ENCODE peak calls at places on chromosomes 13 and 19, in six cellular contexts. Y is AG09319; L is upper lobe of right lung; W is activated CD8-positive, alpha-beta T cell treated with anti-CD3 and anti-CD28 coated beads for 36 hours; V is uterus; N is ovary. E is an unnamed sample.

GRCh38 chr19:38070573-38070972 is 153.4 kb downstream of the DPF1 start:
- DNase-seq in Y (peak), L (no peak), W (no peak), V (no peak), N (no peak), E (no peak)

GRCh38 chr13:92355213-92355612 is 871.4 kb upstream of the GPC6 start:
- DNase-seq in Y (no peak), L (no peak), W (no peak), V (no peak), N (no peak), E (peak)

GRCh38 chr19:18895038-18895827 is 725 bp downstream of the CERS1 start:
- DNase-seq in Y (no peak), L (no peak), W (peak), V (no peak), N (peak), E (peak)

GRCh38 chr13:29859971-29860370 is 9.6 kb upstream of the UBL3 start:
- DNase-seq in Y (no peak), L (no peak), W (no peak), V (no peak), N (no peak), E (no peak)

GRCh38 chr19:18321729-18322091 is 1.2 kb downstream of the LSM4 start:
- DNase-seq in Y (no peak), L (no peak), W (peak), V (no peak), N (no peak), E (no peak)

GRCh38 chr13:94968040-94968756 is 255.9 kb upstream of the SOX21 start:
- DNase-seq in Y (no peak), L (no peak), W (peak), V (no peak), N (peak), E (peak)

GRCh38 chr13:74325106-74325505 is 190.9 kb upstream of the KLF12 start:
- DNase-seq in Y (peak), L (no peak), W (no peak), V (no peak), N (peak), E (no peak)

GRCh38 chr19:45097776-45098520 is 5.0 kb downstream of the PPP1R37 start:
- DNase-seq in Y (peak), L (peak), W (no peak), V (peak), N (peak), E (no peak)

GRCh38 chr13:76012091-76012721 is 376.1 kb downstream of the LMO7 start:
- DNase-seq in Y (no peak), L (no peak), W (no peak), V (no peak), N (no peak), E (no peak)

GRCh38 chr13:59501004-59501403 is 662.7 kb downstream of the DIAPH3 start:
- DNase-seq in Y (no peak), L (no peak), W (no peak), V (no peak), N (no peak), E (no peak)

GRCh38 chr19:22882797-22883196 is 50.7 kb downstream of the ZNF723 start:
- DNase-seq in Y (no peak), L (no peak), W (no peak), V (no peak), N (no peak), E (no peak)

GRCh38 chr19:35080613-35081170 is 34.9 kb upstream of the FXYD3 start:
- DNase-seq in Y (no peak), L (no peak), W (no peak), V (no peak), N (no peak), E (no peak)

GRCh38 chr13:75307370-75307984 is 174.5 kb downstream of the TBC1D4 start:
- DNase-seq in Y (no peak), L (no peak), W (no peak), V (no peak), N (no peak), E (no peak)

GRCh38 chr13:60654405-60654804 is 257.4 kb downstream of the TDRD3 start:
- DNase-seq in Y (no peak), L (no peak), W (no peak), V (peak), N (no peak), E (peak)

GRCh38 chr19:39297931-39298634 is 1.9 kb downstream of the IFNL1 start:
- DNase-seq in Y (no peak), L (peak), W (peak), V (no peak), N (no peak), E (no peak)

GRCh38 chr13:35649162-35649561 is 172.7 kb upstream of the MAB21L1 start:
- DNase-seq in Y (no peak), L (no peak), W (no peak), V (no peak), N (no peak), E (no peak)

GRCh38 chr19:45499196-45500180 is 1.2 kb downstream of the PPM1N start:
- DNase-seq in Y (no peak), L (peak), W (peak), V (no peak), N (no peak), E (peak)

GRCh38 chr13:112741835-112742570 is 52.2 kb downstream of the ATP11A start:
- DNase-seq in Y (no peak), L (peak), W (no peak), V (no peak), N (peak), E (no peak)

GRCh38 chr19:38182536-38183210 is 41.3 kb downstream of the DPF1 start:
- DNase-seq in Y (no peak), L (no peak), W (no peak), V (no peak), N (no peak), E (no peak)

GRCh38 chr13:114089751-114090400 is 42.5 kb downstream of the RASA3 start:
- DNase-seq in Y (no peak), L (peak), W (no peak), V (no peak), N (no peak), E (no peak)

GRCh38 chr13:112204881-112205327 is 138.0 kb downstream of the SOX1 start:
- DNase-seq in Y (no peak), L (no peak), W (no peak), V (no peak), N (no peak), E (no peak)

GRCh38 chr13:28684257-28684656 is 25.3 kb downstream of the POMP start:
- DNase-seq in Y (no peak), L (peak), W (no peak), V (no peak), N (no peak), E (peak)

GRCh38 chr19:23770672-23771250 is 12.1 kb upstream of the ZNF681 start:
- DNase-seq in Y (no peak), L (no peak), W (no peak), V (no peak), N (no peak), E (no peak)

GRCh38 chr13:102870677-102871415 is 25.0 kb downstream of the ERCC5 start:
- DNase-seq in Y (no peak), L (no peak), W (peak), V (peak), N (peak), E (peak)

GRCh38 chr13:75600371-75600770 is 35.8 kb upstream of the LMO7 start:
- DNase-seq in Y (no peak), L (no peak), W (no peak), V (no peak), N (no peak), E (no peak)

GRCh38 chr13:97257800-97258799 is 36.0 kb downstream of the MBNL2 start:
- DNase-seq in Y (peak), L (no peak), W (peak), V (peak), N (no peak), E (peak)

GRCh38 chr13:97223711-97224461 is 1.8 kb downstream of the MBNL2 start:
- DNase-seq in Y (peak), L (no peak), W (peak), V (peak), N (peak), E (peak)

GRCh38 chr13:24606486-24607170 is 73.6 kb upstream of the ATP12A start:
- DNase-seq in Y (no peak), L (no peak), W (no peak), V (no peak), N (no peak), E (peak)

GRCh38 chr13:80400834-80401450 is 60.0 kb upstream of the SPRY2 start:
- DNase-seq in Y (no peak), L (no peak), W (no peak), V (no peak), N (no peak), E (no peak)

GRCh38 chr19:56972291-56972914 is 131.9 kb upstream of the PEG3 start:
- DNase-seq in Y (no peak), L (no peak), W (no peak), V (peak), N (no peak), E (no peak)

GRCh38 chr19:33316521-33317284 is 14.4 kb upstream of the CEBPA start:
- DNase-seq in Y (no peak), L (no peak), W (no peak), V (no peak), N (no peak), E (no peak)

GRCh38 chr19:33440241-33440640 is 66.7 kb downstream of the CEBPG start:
- DNase-seq in Y (no peak), L (peak), W (no peak), V (no peak), N (no peak), E (peak)

GRCh38 chr19:18815673-18816072 is 16.1 kb upstream of the UPF1 start:
- DNase-seq in Y (no peak), L (no peak), W (no peak), V (no peak), N (no peak), E (no peak)

GRCh38 chr19:13055213-13056051 is 47.2 kb downstream of the LYL1 start:
- DNase-seq in Y (peak), L (peak), W (no peak), V (peak), N (peak), E (peak)

GRCh38 chr19:1592023-1592754 is 476 bp downstream of the MBD3 start:
- DNase-seq in Y (peak), L (peak), W (peak), V (peak), N (peak), E (peak)

GRCh38 chr19:1591421-1592022 is 1.1 kb downstream of the MBD3 start:
- DNase-seq in Y (no peak), L (no peak), W (no peak), V (no peak), N (no peak), E (no peak)

GRCh38 chr19:1592755-1593628 is at the start of gene MBD3:
- DNase-seq in Y (peak), L (peak), W (peak), V (peak), N (peak), E (peak)

GRCh38 chr19:1587872-1588271 is 4.8 kb downstream of the MBD3 start:
- DNase-seq in Y (no peak), L (no peak), W (no peak), V (no peak), N (no peak), E (no peak)

DNA sequence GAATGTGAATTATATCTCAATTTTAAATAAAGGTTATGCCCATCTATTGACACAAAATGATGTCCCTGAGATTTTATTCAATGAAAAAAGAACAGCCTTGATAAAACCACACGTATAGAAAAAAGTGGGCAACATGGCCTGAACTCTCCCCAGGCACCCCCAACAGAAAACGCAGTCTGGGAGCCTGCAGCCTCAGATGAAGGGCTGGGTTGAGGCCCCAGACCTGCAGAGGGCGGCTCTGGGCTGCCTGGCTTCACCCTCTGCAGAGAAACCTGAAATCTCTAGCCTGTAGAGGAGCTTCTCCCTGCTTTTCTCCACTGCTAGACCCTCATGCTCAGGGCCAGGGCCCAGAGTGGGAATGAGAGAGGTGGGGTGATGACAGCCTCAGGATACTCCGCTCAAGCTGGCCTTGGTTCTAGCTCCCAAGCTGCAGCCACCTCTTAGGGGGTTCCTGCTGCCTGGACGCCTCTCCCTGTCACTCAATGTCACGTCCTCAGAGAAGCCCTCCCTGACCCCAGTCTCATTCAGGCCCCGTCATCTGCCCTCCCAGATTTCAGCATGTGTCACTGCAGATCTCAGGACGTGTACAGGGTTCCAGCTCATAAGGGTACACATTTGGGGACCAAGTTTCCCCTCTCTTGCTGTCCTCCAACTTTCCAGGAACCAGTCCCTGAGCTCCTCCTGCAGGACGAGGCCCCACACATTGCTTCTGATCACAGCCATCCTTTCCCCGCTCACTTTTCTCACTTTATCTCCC is 1.8 kb downstream of the MBD3 start:
- DNase-seq in Y (no peak), L (no peak), W (peak), V (no peak), N (no peak), E (peak)
- TF ChIP-seq CTCF in Y (peak), L (no peak), W (no peak), V (no peak), N (no peak), E (no peak)

GRCh38 chr13:107301724-107302374 is 733.9 kb upstream of the ARGLU1 start:
- DNase-seq in Y (no peak), L (no peak), W (no peak), V (no peak), N (no peak), E (no peak)
- TF ChIP-seq CTCF in Y (no peak), L (no peak), W (no peak), V (no peak), N (no peak), E (no peak)

GRCh38 chr13:26378116-26378515 is 124.2 kb downstream of the CDK8 start:
- DNase-seq in Y (no peak), L (no peak), W (no peak), V (no peak), N (no peak), E (no peak)

GRCh38 chr13:26379831-26380230 is 125.9 kb downstream of the CDK8 start:
- DNase-seq in Y (no peak), L (no peak), W (no peak), V (no peak), N (no peak), E (no peak)

GRCh38 chr13:26380930-26381329 is 127.0 kb downstream of the CDK8 start:
- DNase-seq in Y (no peak), L (no peak), W (no peak), V (no peak), N (no peak), E (no peak)

GRCh38 chr13:26376430-26376829 is 122.5 kb downstream of the CDK8 start:
- DNase-seq in Y (no peak), L (no peak), W (no peak), V (no peak), N (no peak), E (no peak)

DNA sequence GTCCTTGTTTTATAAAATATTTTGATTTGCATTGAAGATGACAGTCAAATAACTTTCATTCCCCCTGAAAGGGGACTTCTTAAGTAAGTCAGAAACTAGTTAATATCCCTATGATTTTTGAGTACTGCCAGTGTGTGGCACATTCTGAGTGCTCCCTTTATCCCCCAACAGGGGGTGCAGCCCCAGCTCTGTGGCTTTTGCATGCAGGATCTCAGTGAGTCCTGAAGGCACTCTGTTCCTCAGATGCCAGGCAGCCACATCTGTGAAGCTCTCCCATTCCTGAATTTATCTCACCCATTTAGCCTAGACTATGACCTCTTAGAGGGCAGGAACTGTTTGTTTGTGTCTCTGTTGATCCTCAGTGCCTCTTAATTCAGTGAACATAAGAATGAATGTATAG is 123.1 kb downstream of the CDK8 start:
- DNase-seq in Y (no peak), L (no peak), W (peak), V (no peak), N (no peak), E (peak)
- TF ChIP-seq CTCF in Y (peak), L (peak), W (no peak), V (no peak), N (no peak), E (peak)

DNA sequence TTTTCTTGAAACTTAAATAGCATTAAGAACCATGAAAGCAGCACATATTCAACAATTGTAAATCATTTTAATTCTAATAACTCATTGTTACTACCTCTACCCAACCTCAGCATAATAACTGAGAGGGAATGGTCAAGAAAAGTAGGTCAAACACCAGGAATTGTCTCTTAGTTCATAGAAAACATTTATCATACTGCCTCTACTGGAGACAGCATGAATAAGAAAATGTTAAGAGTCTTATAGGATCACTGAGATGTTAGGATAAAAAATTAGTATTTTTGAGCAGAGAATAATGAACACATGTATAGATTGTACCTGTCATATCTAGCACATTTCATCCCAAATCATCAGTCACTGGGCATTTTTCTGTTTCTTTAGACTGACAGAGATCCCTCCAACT is 515.3 kb downstream of the PCDH9 start:
- DNase-seq in Y (no peak), L (no peak), W (no peak), V (no peak), N (no peak), E (no peak)
- TF ChIP-seq CTCF in Y (peak), L (no peak), W (no peak), V (no peak), N (no peak), E (no peak)

DNA sequence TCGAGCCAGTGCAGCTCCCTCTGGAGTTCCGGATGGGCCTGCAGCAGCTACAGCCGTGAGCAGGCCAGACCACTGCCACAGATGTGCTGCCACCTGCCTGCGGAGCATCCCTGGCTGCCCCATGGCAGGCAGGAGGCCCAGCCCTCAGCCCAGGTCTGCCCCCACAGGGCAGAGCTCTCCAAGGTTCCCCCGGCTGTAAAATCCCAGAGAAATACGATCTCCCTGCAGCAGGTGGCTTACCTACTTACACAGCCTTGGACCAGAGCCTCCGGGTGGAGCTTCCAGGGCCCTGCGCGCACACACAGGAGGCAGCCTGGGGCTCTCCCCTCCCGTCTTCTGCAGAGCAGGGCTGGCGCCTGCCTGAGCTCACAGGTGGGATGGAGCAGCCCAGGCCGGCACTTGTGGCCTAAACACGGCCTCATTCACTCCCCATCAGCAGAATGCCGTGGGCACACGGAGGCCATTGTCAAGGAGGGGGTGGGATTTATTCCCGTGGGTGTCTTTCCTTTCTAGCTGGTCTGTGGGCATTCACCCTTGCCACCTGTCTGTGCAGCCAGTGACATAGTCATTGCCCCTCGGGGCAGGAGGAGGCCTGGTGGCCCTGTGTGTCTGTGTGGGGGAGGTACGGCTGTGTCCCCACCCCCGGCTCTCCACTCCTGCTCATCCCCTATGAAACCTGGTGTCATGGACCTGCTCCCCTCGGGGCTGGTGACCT is 118.0 kb downstream of the KDM4B start:
- DNase-seq in Y (no peak), L (no peak), W (no peak), V (no peak), N (no peak), E (no peak)
- TF ChIP-seq CTCF in Y (no peak), L (no peak), W (no peak), V (no peak), N (no peak), E (no peak)

GRCh38 chr13:42333613-42334328 is 61.8 kb downstream of the AKAP11 start:
- DNase-seq in Y (no peak), L (no peak), W (no peak), V (no peak), N (no peak), E (no peak)
- TF ChIP-seq CTCF in Y (peak), L (peak), W (peak), V (no peak), N (no peak), E (peak)

GRCh38 chr13:26440111-26440510 is 117.4 kb upstream of the WASF3 start:
- DNase-seq in Y (no peak), L (no peak), W (no peak), V (no peak), N (no peak), E (no peak)

GRCh38 chr13:26446751-26447150 is 110.7 kb upstream of the WASF3 start:
- DNase-seq in Y (no peak), L (no peak), W (no peak), V (no peak), N (no peak), E (no peak)

GRCh38 chr13:26449063-26449848 is 108.2 kb upstream of the WASF3 start:
- DNase-seq in Y (no peak), L (no peak), W (no peak), V (no peak), N (no peak), E (no peak)

GRCh38 chr13:26442541-26442940 is 114.9 kb upstream of the WASF3 start:
- DNase-seq in Y (no peak), L (no peak), W (no peak), V (no peak), N (no peak), E (no peak)

DNA sequence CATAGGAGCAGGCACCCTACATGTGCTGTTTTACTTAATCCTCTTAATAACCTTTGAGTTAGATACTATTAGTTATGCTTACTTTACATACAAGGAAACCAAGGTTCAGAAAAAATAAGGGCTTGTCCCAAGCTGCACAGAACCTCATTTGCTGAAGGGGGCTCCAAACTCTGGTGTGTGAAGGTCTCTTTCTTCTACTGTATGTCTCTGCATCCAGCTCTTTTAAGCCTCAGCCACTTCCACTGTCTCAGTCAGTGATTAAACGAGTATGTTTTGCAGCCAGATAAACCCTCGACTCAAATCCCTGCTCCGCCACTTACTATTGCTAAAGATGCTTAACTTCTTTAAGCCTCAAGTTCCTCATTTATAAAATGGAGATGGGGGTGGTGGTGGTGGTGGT is 112.4 kb upstream of the WASF3 start:
- DNase-seq in Y (no peak), L (no peak), W (no peak), V (no peak), N (no peak), E (no peak)
- TF ChIP-seq CTCF in Y (no peak), L (no peak), W (no peak), V (no peak), N (no peak), E (no peak)

E was measured in glutamatergic neuron.